ENCODE peak calls at places on chromosome 21, in eight cellular contexts. D is cardiac muscle cell, P is dorsolateral prefrontal cortex, H is colonic mucosa, E is mesenchymal stem cell, V is BJ, S is psoas muscle, F is DND-41. B is an unnamed sample.

GRCh38 chr21:45478115-45478801 is 64.0 kb downstream of the SLC19A1 start:
- DNase-seq in D (peak; percentile 76), P (peak; percentile 73), H (peak; percentile 68), E (peak; percentile 68), V (no peak), S (peak; percentile 70), F (peak; percentile 84), B (peak; percentile 52)

GRCh38 chr21:45913886-45914285 is 67.7 kb upstream of the COL6A1 start:
- DNase-seq in D (no peak), P (no peak), H (no peak), E (no peak), V (no peak), S (peak; percentile 7), F (no peak), B (no peak)

GRCh38 chr21:45981154-45981606 is 390 bp upstream of the COL6A1 start:
- DNase-seq in D (peak; percentile 94), P (peak; percentile 41), H (peak; percentile 60), E (peak; percentile 95), V (peak; percentile 47), S (peak; percentile 84), F (peak; percentile 80), B (peak; percentile 90)

GRCh38 chr21:44259082-44259705 is 2.5 kb downstream of the DNMT3L start:
- DNase-seq in D (peak; percentile 51), P (no peak), H (no peak), E (no peak), V (no peak), S (no peak), F (no peak), B (no peak)

GRCh38 chr21:45432575-45433255 is 27.8 kb downstream of the COL18A1 start:
- DNase-seq in D (no peak), P (no peak), H (no peak), E (peak; percentile 73), V (no peak), S (no peak), F (no peak), B (no peak)

GRCh38 chr21:46214478-46215340 is 13.9 kb downstream of the LSS start:
- DNase-seq in D (no peak), P (no peak), H (no peak), E (no peak), V (no peak), S (no peak), F (no peak), B (no peak)

GRCh38 chr21:20997308-20997632 is 939 bp upstream of the NCAM2 start:
- DNase-seq in D (peak; percentile 13), P (no peak), H (no peak), E (no peak), V (no peak), S (no peak), F (no peak), B (no peak)

GRCh38 chr21:15064576-15065380 is at the start of gene NRIP1:
- DNase-seq in D (peak; percentile 97), P (peak; percentile 73), H (peak; percentile 90), E (peak; percentile 94), V (peak; percentile 50), S (peak; percentile 92), F (peak; percentile 85), B (peak; percentile 86)

GRCh38 chr21:33831962-33832659 is 83.5 kb downstream of the ATP5PO start:
- DNase-seq in D (no peak), P (no peak), H (no peak), E (no peak), V (no peak), S (no peak), F (no peak), B (no peak)

GRCh38 chr21:26591543-26591942 is 18.5 kb upstream of the CYYR1 start:
- DNase-seq in D (no peak), P (no peak), H (no peak), E (no peak), V (no peak), S (no peak), F (no peak), B (no peak)

GRCh38 chr21:43874085-43874785 is 9.2 kb downstream of the AGPAT3 start:
- DNase-seq in D (no peak), P (no peak), H (no peak), E (no peak), V (no peak), S (no peak), F (no peak), B (no peak)

GRCh38 chr21:32484706-32485380 is 72.3 kb downstream of the EVA1C start:
- DNase-seq in D (no peak), P (peak; percentile 69), H (peak; percentile 70), E (no peak), V (no peak), S (peak; percentile 23), F (no peak), B (no peak)

GRCh38 chr21:44920694-44921604 is at the start of gene ITGB2:
- DNase-seq in D (no peak), P (no peak), H (no peak), E (no peak), V (no peak), S (peak; percentile 37), F (peak; percentile 86), B (no peak)

GRCh38 chr21:42340187-42340586 is 10.6 kb downstream of the TFF2 start:
- DNase-seq in D (no peak), P (no peak), H (peak; percentile 15), E (no peak), V (no peak), S (no peak), F (no peak), B (no peak)

GRCh38 chr21:42338730-42339715 is 11.8 kb downstream of the TFF2 start:
- DNase-seq in D (no peak), P (no peak), H (peak; percentile 16), E (no peak), V (no peak), S (no peak), F (no peak), B (no peak)

GRCh38 chr21:42337276-42337675 is 13.5 kb downstream of the TFF2 start:
- DNase-seq in D (no peak), P (no peak), H (no peak), E (no peak), V (no peak), S (no peak), F (no peak), B (no peak)

GRCh38 chr21:42336065-42336464 is 14.7 kb downstream of the TFF2 start:
- DNase-seq in D (peak; percentile 44), P (no peak), H (peak; percentile 16), E (peak; percentile 8), V (no peak), S (no peak), F (no peak), B (no peak)

DNA sequence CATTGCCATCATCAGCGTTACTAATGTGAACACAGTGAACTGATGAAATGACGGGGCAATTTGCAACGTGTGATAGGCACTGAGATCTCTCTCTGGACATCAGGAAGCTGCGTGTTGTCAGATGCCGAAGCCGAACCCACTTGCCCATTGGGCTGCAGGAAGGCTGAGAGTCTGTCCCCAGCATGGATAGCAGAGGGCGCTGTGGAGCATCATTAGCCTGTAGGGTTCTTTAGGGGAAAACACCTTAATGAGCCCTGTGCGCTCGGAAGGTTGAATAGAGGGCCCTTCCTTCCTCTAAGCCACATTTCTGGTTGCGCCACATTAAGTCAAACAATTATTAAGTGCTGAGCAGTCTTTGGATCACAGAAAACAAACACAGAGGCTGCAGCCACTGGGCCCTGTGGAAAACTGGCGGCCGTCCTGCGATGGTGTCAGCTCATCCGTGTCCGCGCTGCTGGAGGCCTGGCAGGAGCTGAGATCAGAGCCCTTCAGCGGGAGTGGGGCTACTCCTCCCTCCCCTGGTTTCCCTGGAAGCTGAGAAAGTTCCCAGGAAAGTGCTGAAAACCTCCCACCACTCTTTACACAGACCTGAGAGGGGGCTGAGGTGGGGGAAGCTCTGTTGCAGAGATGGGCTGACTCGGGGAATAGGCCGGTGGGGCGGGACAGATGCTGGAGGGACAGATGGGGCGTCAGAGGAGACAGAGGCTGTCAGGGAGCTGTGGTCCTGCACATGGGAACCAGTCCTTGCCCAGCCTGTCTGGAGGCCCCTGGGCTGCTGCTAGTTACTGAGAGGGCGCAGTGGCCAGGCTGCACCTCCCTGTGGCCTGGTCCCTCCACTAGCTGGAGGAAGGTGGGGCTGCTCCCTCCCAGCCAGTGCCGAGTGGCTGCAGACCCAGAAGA is 12.7 kb downstream of the TFF2 start:
- DNase-seq in D (peak; percentile 68), P (peak; percentile 69), H (peak; percentile 90), E (peak; percentile 17), V (no peak), S (peak; percentile 60), F (peak; percentile 69), B (peak; percentile 25)
- H3K4me3 ChIP-seq in D (no peak overlapping the region), P (peak overlapping the region; percentile 29), H (no peak overlapping the region), E (no peak overlapping the region), V (no peak overlapping the region), S (no peak overlapping the region), F (no peak overlapping the region), B (no peak overlapping the region)

DNA sequence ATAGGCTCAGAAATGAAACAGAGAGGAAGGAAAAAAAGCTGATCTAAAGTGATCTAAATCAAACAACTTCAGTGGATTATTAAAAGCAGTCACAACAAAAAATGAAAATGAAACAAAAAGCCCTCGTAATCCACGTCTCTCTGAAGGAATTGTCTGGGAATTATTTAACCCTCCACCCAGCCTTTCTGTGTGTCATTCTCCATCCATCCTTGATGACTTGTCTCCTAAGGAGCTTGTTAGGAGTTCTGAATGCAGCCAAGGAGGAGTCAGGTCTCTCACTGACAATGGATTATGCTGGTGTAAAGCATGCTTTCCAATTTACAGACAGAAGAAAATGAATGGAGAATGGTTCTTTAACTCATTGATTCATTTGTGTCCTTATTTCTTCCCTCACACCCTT is 359.3 kb upstream of the RUNX1 start:
- DNase-seq in D (no peak), P (no peak), H (no peak), E (no peak), V (no peak), S (no peak), F (no peak), B (no peak)
- H3K4me3 ChIP-seq in D (no peak overlapping the region), P (no peak overlapping the region), H (no peak overlapping the region), E (peak overlapping the region; percentile 63), V (no peak overlapping the region), S (no peak overlapping the region), F (no peak overlapping the region), B (no peak overlapping the region)

DNA sequence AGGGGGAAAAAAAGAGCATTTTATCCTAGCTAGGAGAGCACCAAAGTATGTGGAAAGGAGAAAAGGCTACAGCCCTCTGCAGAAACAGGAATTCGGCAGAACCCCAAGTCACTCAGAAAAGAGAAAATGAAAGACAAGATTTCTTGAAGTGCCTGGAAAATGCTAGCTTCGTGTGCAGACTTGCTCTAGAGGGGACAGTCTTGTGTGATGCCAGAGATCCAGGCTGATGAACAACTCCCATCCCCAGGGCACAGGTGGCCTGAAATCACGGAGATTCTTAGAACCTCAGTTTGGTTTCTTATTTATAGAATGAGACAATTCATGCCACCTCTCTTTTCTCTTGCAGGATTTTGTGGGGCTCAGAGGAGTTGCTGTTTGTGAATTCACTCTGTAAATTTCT is 61.4 kb downstream of the RUNX1 start:
- DNase-seq in D (no peak), P (no peak), H (no peak), E (no peak), V (no peak), S (no peak), F (no peak), B (no peak)
- H3K4me3 ChIP-seq in D (no peak overlapping the region), P (no peak overlapping the region), H (no peak overlapping the region), E (no peak overlapping the region), V (no peak overlapping the region), S (no peak overlapping the region), F (no peak overlapping the region), B (no peak overlapping the region)

DNA sequence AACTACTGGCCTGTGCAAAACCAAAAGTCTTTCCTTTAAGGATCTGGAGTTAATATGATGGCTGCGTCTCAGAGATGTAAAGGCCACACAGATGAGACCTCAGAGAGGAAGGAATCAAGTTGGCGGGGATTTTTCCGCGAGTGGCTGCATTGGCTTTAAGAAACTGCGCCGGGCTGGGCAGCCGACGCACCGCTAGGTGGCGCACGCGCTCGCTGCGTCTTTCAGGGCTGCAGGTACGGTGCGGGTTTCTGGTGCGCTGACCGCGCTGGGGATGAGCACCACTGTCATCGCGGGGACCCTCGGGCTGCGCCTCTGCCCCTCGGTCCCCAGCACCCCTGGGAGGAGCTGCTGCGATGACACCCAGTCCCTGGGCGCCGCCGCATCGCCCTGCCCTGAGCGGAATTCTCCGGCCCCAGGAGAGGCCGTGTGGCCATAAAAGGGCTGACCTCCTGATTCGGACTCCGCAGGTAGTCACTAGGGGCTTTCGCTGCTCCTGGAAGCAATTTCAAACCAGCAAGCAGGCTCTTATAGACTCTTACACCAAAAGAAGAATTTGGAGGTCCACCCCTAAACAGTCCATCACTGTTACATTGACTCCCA is 241.0 kb downstream of the KCNJ6 start:
- DNase-seq in D (peak; percentile 62), P (peak; percentile 70), H (peak; percentile 45), E (peak; percentile 38), V (no peak), S (peak; percentile 62), F (peak; percentile 23), B (peak; percentile 28)
- H3K4me3 ChIP-seq in D (no peak overlapping the region), P (peak overlapping the region; percentile 40), H (no peak overlapping the region), E (peak overlapping the region; percentile 40), V (no peak overlapping the region), S (peak overlapping the region; percentile 48), F (no peak overlapping the region), B (no peak overlapping the region)